ENCODE peak calls at places on chromosomes 11 and 22, in five cellular contexts. One of them, this sample, is unnamed.

GRCh38 chr11:813440-814096 is 3.8 kb downstream of the RPLP2 start:
- DNase-seq in HEK293T: no peak
- DNase-seq in GM12878: no peak
- DNase-seq in H1: no peak
- DNase-seq in NT2/D1: no peak
- DNase-seq in this sample: no peak

GRCh38 chr11:697028-697491 is 1.4 kb downstream of the TMEM80 start:
- DNase-seq in NT2/D1: no peak
- DNase-seq in H1: no peak
- DNase-seq in GM12878: peak
- DNase-seq in HEK293T: no peak
- DNase-seq in this sample: no peak

GRCh38 chr11:76714493-76714892 is 43.9 kb upstream of the LRRC32 start:
- DNase-seq in GM12878: no peak
- DNase-seq in H1: no peak
- DNase-seq in NT2/D1: no peak
- DNase-seq in HEK293T: no peak
- DNase-seq in this sample: no peak

GRCh38 chr11:2460540-2461252 is 15.9 kb downstream of the KCNQ1 start:
- DNase-seq in GM12878: no peak
- DNase-seq in NT2/D1: no peak
- DNase-seq in H1: peak
- DNase-seq in HEK293T: no peak
- DNase-seq in this sample: no peak

GRCh38 chr22:26199665-26200064 is 30.4 kb downstream of the SEZ6L start:
- DNase-seq in HEK293T: no peak
- DNase-seq in H1: no peak
- DNase-seq in GM12878: no peak
- DNase-seq in NT2/D1: no peak
- DNase-seq in this sample: no peak

GRCh38 chr11:46410021-46410420 is 18.4 kb upstream of the CHRM4 start:
- DNase-seq in NT2/D1: no peak
- DNase-seq in HEK293T: peak
- DNase-seq in H1: peak
- DNase-seq in GM12878: no peak
- DNase-seq in this sample: no peak

GRCh38 chr11:2260491-2261364 is 9.7 kb downstream of the ASCL2 start:
- DNase-seq in H1: no peak
- DNase-seq in GM12878: no peak
- DNase-seq in NT2/D1: no peak
- DNase-seq in HEK293T: no peak
- DNase-seq in this sample: no peak

GRCh38 chr11:121555172-121555571 is 102.4 kb upstream of the SORL1-AS1 start:
- DNase-seq in GM12878: no peak
- DNase-seq in H1: no peak
- DNase-seq in NT2/D1: no peak
- DNase-seq in HEK293T: no peak
- DNase-seq in this sample: no peak

GRCh38 chr11:5992604-5993251 is 5.9 kb upstream of the OR52L1 start:
- DNase-seq in NT2/D1: peak
- DNase-seq in GM12878: no peak
- DNase-seq in HEK293T: peak
- DNase-seq in H1: no peak
- DNase-seq in this sample: peak

GRCh38 chr22:50711446-50712340 is 26.3 kb upstream of the ACR start:
- DNase-seq in NT2/D1: no peak
- DNase-seq in HEK293T: no peak
- DNase-seq in GM12878: no peak
- DNase-seq in H1: no peak
- DNase-seq in this sample: no peak
- TF ChIP-seq SUZ12 in NT2/D1: no peak
- TF ChIP-seq SUZ12 in HEK293T: no peak
- TF ChIP-seq SUZ12 in GM12878: no peak
- TF ChIP-seq SUZ12 in H1: no peak
- TF ChIP-seq SUZ12 in this sample: no peak

GRCh38 chr22:38955250-38955775 is 2.1 kb upstream of the APOBEC3A start:
- DNase-seq in H1: no peak
- DNase-seq in HEK293T: no peak
- DNase-seq in GM12878: no peak
- DNase-seq in NT2/D1: no peak
- DNase-seq in this sample: no peak

GRCh38 chr22:38953091-38953490 is 4.3 kb upstream of the APOBEC3A start:
- DNase-seq in NT2/D1: no peak
- DNase-seq in GM12878: no peak
- DNase-seq in HEK293T: no peak
- DNase-seq in H1: no peak
- DNase-seq in this sample: no peak

GRCh38 chr22:38953577-38954413 is 3.6 kb upstream of the APOBEC3A start:
- DNase-seq in GM12878: peak
- DNase-seq in HEK293T: no peak
- DNase-seq in H1: no peak
- DNase-seq in NT2/D1: no peak
- DNase-seq in this sample: no peak

GRCh38 chr22:38955926-38956325 is 1.5 kb upstream of the APOBEC3A start:
- DNase-seq in GM12878: no peak
- DNase-seq in HEK293T: no peak
- DNase-seq in NT2/D1: no peak
- DNase-seq in H1: no peak
- DNase-seq in this sample: no peak

DNA sequence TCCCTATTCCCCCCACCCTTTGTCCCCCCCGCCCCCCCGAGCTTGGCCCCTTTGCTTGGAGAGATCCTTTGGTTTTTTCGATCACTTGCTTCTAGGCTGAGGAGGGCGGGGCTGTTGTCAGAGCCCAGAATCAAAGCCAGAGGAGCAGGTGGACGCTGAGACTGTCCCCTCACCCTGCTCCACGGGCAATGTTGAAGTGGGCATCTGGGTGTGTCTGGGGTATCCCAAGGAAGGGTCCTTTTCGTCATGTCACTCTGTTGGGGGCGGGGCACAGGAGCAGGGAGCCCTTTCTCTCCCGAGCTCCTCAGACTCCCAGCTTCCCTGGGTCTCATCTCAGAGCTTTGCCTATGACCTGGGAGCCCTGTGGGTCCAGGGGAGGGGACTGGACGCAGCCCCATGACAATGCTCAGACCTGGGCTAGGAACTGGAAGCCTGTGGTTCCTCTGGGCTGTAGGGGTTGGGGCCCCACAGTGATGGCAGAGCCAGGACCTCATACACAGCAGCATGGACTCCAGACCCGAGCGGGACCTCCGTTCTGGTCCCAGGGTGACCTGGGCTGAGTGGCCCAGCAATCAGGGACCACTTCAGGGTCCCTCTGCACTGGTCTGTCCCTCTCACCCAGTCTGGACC is 2.9 kb upstream of the APOBEC3A start:
- DNase-seq in GM12878: no peak
- DNase-seq in H1: no peak
- DNase-seq in NT2/D1: no peak
- DNase-seq in HEK293T: no peak
- DNase-seq in this sample: no peak
- TF ChIP-seq SUZ12 in GM12878: no peak
- TF ChIP-seq SUZ12 in H1: no peak
- TF ChIP-seq SUZ12 in NT2/D1: no peak
- TF ChIP-seq SUZ12 in HEK293T: no peak
- TF ChIP-seq SUZ12 in this sample: no peak

GRCh38 chr11:19253149-19253540 is 12.4 kb upstream of the E2F8 start:
- DNase-seq in H1: no peak
- DNase-seq in GM12878: no peak
- DNase-seq in HEK293T: no peak
- DNase-seq in NT2/D1: no peak
- DNase-seq in this sample: no peak
- TF ChIP-seq SUZ12 in H1: no peak
- TF ChIP-seq SUZ12 in GM12878: no peak
- TF ChIP-seq SUZ12 in HEK293T: no peak
- TF ChIP-seq SUZ12 in NT2/D1: no peak
- TF ChIP-seq SUZ12 in this sample: no peak

GRCh38 chr11:75337195-75337654 is 14.2 kb downstream of the ARRB1 start:
- DNase-seq in NT2/D1: no peak
- DNase-seq in HEK293T: no peak
- DNase-seq in GM12878: no peak
- DNase-seq in H1: no peak
- DNase-seq in this sample: no peak

GRCh38 chr11:75334976-75335375 is 16.5 kb downstream of the ARRB1 start:
- DNase-seq in HEK293T: no peak
- DNase-seq in H1: no peak
- DNase-seq in GM12878: no peak
- DNase-seq in NT2/D1: peak
- DNase-seq in this sample: no peak

GRCh38 chr11:75333022-75333806 is 18.2 kb downstream of the ARRB1 start:
- DNase-seq in NT2/D1: no peak
- DNase-seq in HEK293T: no peak
- DNase-seq in GM12878: no peak
- DNase-seq in H1: no peak
- DNase-seq in this sample: no peak

GRCh38 chr11:75334402-75334891 is 17.0 kb downstream of the ARRB1 start:
- DNase-seq in H1: no peak
- DNase-seq in GM12878: no peak
- DNase-seq in HEK293T: no peak
- DNase-seq in NT2/D1: no peak
- DNase-seq in this sample: no peak

DNA sequence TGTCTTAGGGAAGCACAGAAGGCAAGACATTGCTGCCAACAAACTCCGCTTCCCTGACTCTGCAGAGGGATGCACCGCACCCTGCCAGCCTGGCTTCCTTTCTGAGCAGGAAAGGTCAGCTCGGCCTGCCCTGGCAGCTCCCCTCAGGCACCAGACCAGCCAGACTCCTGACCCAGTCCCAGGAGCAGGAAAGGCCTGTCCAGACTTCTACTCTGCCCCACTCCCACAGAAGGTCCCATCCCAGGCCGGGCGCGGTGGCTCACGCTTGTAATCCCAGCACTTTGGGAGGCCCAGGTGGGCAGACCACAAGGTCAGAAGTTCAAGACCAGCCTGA is 17.7 kb downstream of the ARRB1 start:
- DNase-seq in HEK293T: no peak
- DNase-seq in NT2/D1: no peak
- DNase-seq in H1: no peak
- DNase-seq in GM12878: no peak
- DNase-seq in this sample: no peak
- TF ChIP-seq SUZ12 in HEK293T: no peak
- TF ChIP-seq SUZ12 in NT2/D1: no peak
- TF ChIP-seq SUZ12 in H1: no peak
- TF ChIP-seq SUZ12 in GM12878: no peak
- TF ChIP-seq SUZ12 in this sample: no peak